ENCODE peak calls at places on chromosomes 16 and 17, in nine cellular contexts. X is PC-3, B is fibroblast of lung, S is heart left ventricle, U is thoracic aorta, M is HCT116, A is sigmoid colon, N is psoas muscle, Z is keratinocyte. C is an unnamed sample.

GRCh38 chr17:77375917-77376651 is 235.3 kb downstream of the SEC14L1 start:
- DNase-seq in X (no peak), B (peak; percentile 84), S (no peak), U (no peak), M (no peak), A (peak; percentile 78), N (no peak), Z (no peak), C (peak; percentile 78)

GRCh38 chr16:57623251-57624043 is 5.0 kb upstream of the ADGRG1 start:
- DNase-seq in X (peak; percentile 90), B (peak; percentile 38), S (peak; percentile 27), U (no peak), M (peak; percentile 55), A (peak; percentile 72), N (no peak), Z (peak; percentile 79), C (peak; percentile 82)

GRCh38 chr17:17401271-17401781 is 75.5 kb upstream of the MED9 start:
- DNase-seq in X (peak; percentile 47), B (no peak), S (no peak), U (no peak), M (peak; percentile 31), A (no peak), N (no peak), Z (no peak), C (peak; percentile 28)

GRCh38 chr17:58120195-58120822 is 27.9 kb upstream of the OR4D1 start:
- DNase-seq in X (peak; percentile 79), B (peak; percentile 70), S (peak; percentile 18), U (no peak), M (peak; percentile 33), A (no peak), N (no peak), Z (peak; percentile 44), C (no peak)

GRCh38 chr16:29744541-29745101 is 1.2 kb downstream of the C16orf54 start:
- DNase-seq in X (no peak), B (no peak), S (no peak), U (no peak), M (no peak), A (no peak), N (no peak), Z (no peak), C (no peak)

GRCh38 chr16:19380316-19380715 is 37.4 kb upstream of the TMC5 start:
- DNase-seq in X (no peak), B (no peak), S (no peak), U (no peak), M (no peak), A (no peak), N (no peak), Z (no peak), C (no peak)

GRCh38 chr16:20049831-20050230 is 23.9 kb downstream of the GPR139 start:
- DNase-seq in X (peak; percentile 37), B (no peak), S (no peak), U (no peak), M (no peak), A (no peak), N (no peak), Z (no peak), C (no peak)

GRCh38 chr17:80214012-80214877 is 5.9 kb downstream of the SGSH start:
- DNase-seq in X (no peak), B (no peak), S (no peak), U (no peak), M (no peak), A (no peak), N (no peak), Z (no peak), C (no peak)

GRCh38 chr16:88719267-88719932 is 13.1 kb downstream of the CTU2 start:
- DNase-seq in X (no peak), B (no peak), S (peak; percentile 62), U (no peak), M (no peak), A (peak; percentile 94), N (no peak), Z (no peak), C (no peak)

GRCh38 chr16:20181386-20181785 is 107.7 kb upstream of the GPR139 start:
- DNase-seq in X (no peak), B (no peak), S (no peak), U (no peak), M (no peak), A (no peak), N (no peak), Z (no peak), C (no peak)

GRCh38 chr17:17766351-17767095 is 70.3 kb downstream of the SREBF1 start:
- DNase-seq in X (no peak), B (no peak), S (no peak), U (no peak), M (no peak), A (no peak), N (no peak), Z (no peak), C (no peak)

GRCh38 chr17:1399679-1400512 is at the start of gene YWHAE:
- DNase-seq in X (peak; percentile 92), B (peak; percentile 93), S (peak; percentile 98), U (peak; percentile 91), M (peak; percentile 84), A (peak; percentile 99), N (peak; percentile 99), Z (peak; percentile 63), C (peak; percentile 93)

GRCh38 chr17:59154721-59155438 is at the start of gene SKA2:
- DNase-seq in X (peak; percentile 100), B (no peak), S (peak; percentile 97), U (peak; percentile 92), M (no peak), A (peak; percentile 99), N (peak; percentile 94), Z (no peak), C (peak; percentile 98)

GRCh38 chr16:53341787-53342186 is 92.5 kb upstream of the RBL2 start:
- DNase-seq in X (no peak), B (no peak), S (no peak), U (no peak), M (no peak), A (no peak), N (no peak), Z (no peak), C (no peak)

GRCh38 chr16:22191089-22191965 is 14.8 kb upstream of the EEF2K start:
- DNase-seq in X (peak; percentile 89), B (peak; percentile 99), S (peak; percentile 99), U (peak; percentile 100), M (peak; percentile 92), A (peak; percentile 100), N (peak; percentile 100), Z (peak; percentile 86), C (peak; percentile 99)

GRCh38 chr16:84423416-84423837 is 55.1 kb downstream of the ATP2C2 start:
- DNase-seq in X (peak; percentile 15), B (peak; percentile 39), S (no peak), U (no peak), M (peak; percentile 80), A (no peak), N (no peak), Z (no peak), C (no peak)

GRCh38 chr16:88296437-88297177 is 86.2 kb upstream of the ZNF469 start:
- DNase-seq in X (no peak), B (no peak), S (no peak), U (no peak), M (no peak), A (no peak), N (no peak), Z (no peak), C (no peak)

GRCh38 chr16:84662471-84662870 is 14.2 kb downstream of the KLHL36 start:
- DNase-seq in X (no peak), B (no peak), S (no peak), U (no peak), M (no peak), A (no peak), N (no peak), Z (no peak), C (no peak)

GRCh38 chr16:77677129-77677528 is 45.2 kb upstream of the NUDT7 start:
- DNase-seq in X (no peak), B (peak; percentile 16), S (no peak), U (no peak), M (no peak), A (no peak), N (no peak), Z (no peak), C (no peak)

GRCh38 chr16:69223882-69224281 is 36.9 kb downstream of the SNTB2 start:
- DNase-seq in X (peak; percentile 41), B (peak; percentile 59), S (no peak), U (no peak), M (no peak), A (no peak), N (no peak), Z (no peak), C (no peak)
- H3K4me3 ChIP-seq in X (no peak overlapping the region), B (no peak overlapping the region), S (no peak overlapping the region), U (no peak overlapping the region), M (no peak overlapping the region), A (no peak overlapping the region), N (no peak overlapping the region), Z (no peak overlapping the region), C (no peak overlapping the region)

DNA sequence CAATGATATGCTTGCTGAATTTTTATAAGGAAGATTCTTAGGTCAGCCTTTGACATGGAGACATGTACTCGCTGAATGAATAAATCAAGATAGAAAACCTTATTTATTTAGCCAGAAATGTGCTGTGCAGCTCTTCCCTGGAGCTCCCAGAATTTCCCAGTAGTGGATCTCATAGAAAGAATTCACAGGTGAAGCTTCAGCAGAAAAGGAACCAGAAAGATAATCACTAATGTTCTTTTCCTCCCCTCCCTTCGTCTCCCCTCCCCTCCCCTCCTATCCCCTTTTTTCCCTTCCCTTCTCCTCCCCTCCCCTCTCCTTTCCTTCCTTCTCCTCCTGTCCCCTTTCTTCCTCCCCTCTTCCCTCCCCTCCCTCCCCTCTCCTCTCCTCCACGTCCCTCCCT is 158.2 kb downstream of the MAP2K6 start:
- DNase-seq in X (no peak), B (no peak), S (no peak), U (no peak), M (no peak), A (no peak), N (no peak), Z (no peak), C (no peak)
- TF ChIP-seq CTCF in X (no peak), B (no peak), S (no peak), U (no peak), M (no peak), A (no peak), N (no peak), Z (no peak), C (no peak)

GRCh38 chr16:35733971-35734702 is 2274.7 kb downstream of the TP53TG3F start:
- DNase-seq in X (no peak), B (no peak), S (no peak), U (no peak), M (no peak), A (no peak), N (no peak), Z (no peak), C (no peak)
- H3K9me3 ChIP-seq in X (no peaks in the 10 kb centered on the region), B (no peaks in the 10 kb centered on the region), S (no peaks in the 10 kb centered on the region), U (no peaks in the 10 kb centered on the region), M (no peaks in the 10 kb centered on the region), A (no peaks in the 10 kb centered on the region), N (no peaks in the 10 kb centered on the region), Z (no peaks in the 10 kb centered on the region), C (no peaks in the 10 kb centered on the region)

DNA sequence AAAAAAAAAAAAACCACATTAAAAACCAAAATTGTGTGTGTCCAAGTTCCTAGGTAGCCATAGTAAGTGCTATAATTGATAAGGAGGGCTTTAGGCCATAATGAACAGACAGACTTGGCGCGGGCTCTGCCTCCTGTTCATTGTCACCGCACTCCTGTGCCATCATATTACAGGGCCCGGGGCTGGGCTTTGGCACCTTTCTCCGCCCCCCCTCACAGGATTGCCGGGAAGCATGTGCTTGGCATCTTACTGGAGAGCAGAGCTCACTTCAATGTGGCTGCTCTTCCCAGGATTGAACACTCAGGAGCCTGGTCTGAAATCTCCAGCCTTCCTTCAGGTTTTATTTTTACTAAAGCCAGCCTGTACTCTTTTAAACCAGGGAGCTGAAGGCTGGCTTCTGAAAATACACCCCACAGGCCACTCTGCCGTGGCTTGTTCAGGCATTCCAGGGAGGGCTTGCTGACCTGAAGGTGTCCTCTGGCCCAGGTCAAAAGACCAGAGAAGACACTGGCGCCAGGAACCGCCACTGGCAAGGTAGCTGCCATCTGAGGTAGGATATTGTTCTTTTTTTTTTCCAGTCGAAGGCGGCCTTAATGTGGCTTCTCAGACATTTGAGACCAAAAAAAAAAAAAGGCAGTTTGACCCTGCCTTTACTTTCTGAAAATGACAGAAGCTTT is 39.3 kb downstream of the DHRS7B start:
- DNase-seq in X (no peak), B (no peak), S (peak; percentile 72), U (no peak), M (no peak), A (peak; percentile 76), N (peak; percentile 70), Z (no peak), C (no peak)
- H3K4me3 ChIP-seq in X (no peak overlapping the region), B (no peak overlapping the region), S (peak overlapping the region; percentile 38), U (peak overlapping the region; percentile 53), M (no peak overlapping the region), A (no peak overlapping the region), N (peak overlapping the region; percentile 54), Z (no peak overlapping the region), C (no peak overlapping the region)